ENCODE peak calls at places on chromosome 9, in seven cellular contexts. L is stimulated activated CD8-positive, alpha-beta memory T cell treated with anti-CD3 and anti-CD28 coated beads, Interleukin-4, amount 100 ng/mL, for 24 hours; E is activated T-cell treated with anti-CD3 and anti-CD28 coated beads for 1 hour; M is colonic mucosa; K is Calu3; W is M059J; X is pulmonary artery endothelial cell. P is an unnamed sample.

GRCh38 chr9:125632321-125633115 is 74.5 kb downstream of the MAPKAP1 start:
- DNase-seq in M (peak; percentile 25), X (no peak), L (no peak), E (no peak), K (peak; percentile 7), W (peak; percentile 87), P (no peak)

GRCh38 chr9:77793909-77794308 is 145.8 kb upstream of the GNA14 start:
- DNase-seq in L (no peak), K (no peak), E (no peak), W (peak; percentile 46), M (no peak), X (peak; percentile 19), P (no peak)

GRCh38 chr9:16245756-16246440 is 624.6 kb downstream of the BNC2 start:
- DNase-seq in M (no peak), X (no peak), E (no peak), W (peak; percentile 35), L (no peak), K (no peak), P (no peak)

GRCh38 chr9:68685770-68686169 is 19.3 kb upstream of the PIP5K1B start:
- DNase-seq in L (no peak), E (no peak), W (peak; percentile 15), K (peak; percentile 58), X (no peak), M (peak; percentile 82), P (no peak)

GRCh38 chr9:102499468-102499867 is 495.7 kb upstream of the CYLC2 start:
- DNase-seq in M (no peak), X (no peak), L (no peak), E (no peak), K (no peak), W (no peak), P (no peak)

GRCh38 chr9:15157371-15157770 is 149.6 kb downstream of the TTC39B start:
- DNase-seq in K (no peak), X (no peak), E (no peak), W (peak; percentile 63), M (no peak), L (no peak), P (no peak)

GRCh38 chr9:133054966-133055365 is 6.8 kb upstream of the CEL start:
- DNase-seq in M (no peak), X (no peak), L (no peak), K (no peak), W (no peak), E (no peak), P (peak; percentile 67)

GRCh38 chr9:129667850-129668249 is 2.4 kb downstream of the PRRX2 start:
- DNase-seq in E (no peak), L (no peak), X (no peak), K (no peak), M (peak; percentile 52), W (no peak), P (no peak)

GRCh38 chr9:123649909-123650308 is 280.0 kb downstream of the DENND1A start:
- DNase-seq in K (no peak), E (no peak), M (no peak), X (no peak), L (no peak), W (no peak), P (no peak)

GRCh38 chr9:109721021-109721420 is 59.0 kb upstream of the PALM2AKAP2 start:
- DNase-seq in L (no peak), E (no peak), W (no peak), X (no peak), M (no peak), K (no peak), P (no peak)

GRCh38 chr9:133943036-133943780 is 48.9 kb downstream of the VAV2 start:
- DNase-seq in L (no peak), W (no peak), K (no peak), E (no peak), M (no peak), X (no peak), P (no peak)

GRCh38 chr9:115254217-115254616 is 136.3 kb upstream of the TNC start:
- DNase-seq in L (no peak), X (no peak), W (no peak), M (no peak), K (no peak), E (no peak), P (no peak)

GRCh38 chr9:110351009-110351467 is 13.4 kb upstream of the TXNDC8 start:
- DNase-seq in X (no peak), K (no peak), W (peak; percentile 95), E (no peak), L (no peak), M (peak; percentile 26), P (peak; percentile 3)

GRCh38 chr9:84583866-84584265 is 85.7 kb upstream of the NTRK2 start:
- DNase-seq in K (no peak), M (no peak), W (peak; percentile 2), L (no peak), E (no peak), X (no peak), P (no peak)

GRCh38 chr9:131781069-131781468 is 41.2 kb upstream of the RAPGEF1 start:
- DNase-seq in K (no peak), M (no peak), L (no peak), W (peak; percentile 30), E (no peak), X (no peak), P (no peak)

GRCh38 chr9:15725953-15726352 is 173.1 kb downstream of the CCDC171 start:
- DNase-seq in L (no peak), M (no peak), W (no peak), X (no peak), E (no peak), K (no peak), P (no peak)

GRCh38 chr9:4964540-4964939 is 20.5 kb upstream of the JAK2 start:
- DNase-seq in E (no peak), L (no peak), W (no peak), M (no peak), K (no peak), X (no peak), P (no peak)

GRCh38 chr9:109937841-109938453 is 157.9 kb downstream of the PALM2AKAP2 start:
- DNase-seq in K (no peak), X (no peak), W (no peak), E (no peak), L (no peak), M (no peak), P (no peak)

GRCh38 chr9:8331507-8331906 is 531.9 kb upstream of the DMAC1 start:
- DNase-seq in E (no peak), K (no peak), X (no peak), M (no peak), L (no peak), W (no peak), P (no peak)

GRCh38 chr9:38066907-38067610 is 2.0 kb downstream of the SHB start:
- DNase-seq in M (peak; percentile 84), K (no peak), W (no peak), L (no peak), E (no peak), X (no peak), P (no peak)

P was measured in brain pericyte.